ENCODE peak calls at places on chromosomes 3 and 15, in eight cellular contexts. K, L, R, V, O, Q, F and Y are unnamed samples.

GRCh38 chr15:44327578-44327977 is 39.1 kb downstream of the GOLM2 start:
- DNase-seq in K (no peak), L (no peak), R (no peak), V (no peak), O (no peak), Q (no peak), F (no peak), Y (no peak)

GRCh38 chr3:139310474-139310933 is 33.3 kb upstream of the MRPS22 start:
- DNase-seq in K (no peak), L (peak; percentile 86), R (no peak), V (no peak), O (peak; percentile 96), Q (no peak), F (no peak), Y (no peak)

GRCh38 chr3:159859424-159859823 is 129.2 kb upstream of the IL12A start:
- DNase-seq in K (no peak), L (no peak), R (no peak), V (no peak), O (no peak), Q (no peak), F (peak; percentile 77), Y (no peak)

GRCh38 chr3:179146911-179147570 is 1.1 kb upstream of the PIK3CA start:
- DNase-seq in K (peak; percentile 69), L (peak; percentile 50), R (no peak), V (peak; percentile 32), O (peak; percentile 84), Q (peak; percentile 36), F (peak; percentile 70), Y (peak; percentile 79)

GRCh38 chr15:64894395-64895056 is 17.2 kb upstream of the ANKDD1A start:
- DNase-seq in K (no peak), L (no peak), R (no peak), V (no peak), O (no peak), Q (peak; percentile 67), F (no peak), Y (peak; percentile 59)

GRCh38 chr3:139585820-139586219 is 46.3 kb upstream of the RBP1 start:
- DNase-seq in K (no peak), L (no peak), R (no peak), V (no peak), O (no peak), Q (no peak), F (no peak), Y (no peak)

GRCh38 chr3:43742935-43743334 is 52.2 kb downstream of the ABHD5 start:
- DNase-seq in K (no peak), L (no peak), R (no peak), V (no peak), O (no peak), Q (no peak), F (no peak), Y (no peak)

GRCh38 chr3:123773681-123774431 is 110.3 kb downstream of the MYLK start:
- DNase-seq in K (no peak), L (no peak), R (peak; percentile 83), V (no peak), O (peak; percentile 85), Q (no peak), F (no peak), Y (no peak)

GRCh38 chr3:172159962-172160538 is 120.7 kb downstream of the FNDC3B start:
- DNase-seq in K (no peak), L (no peak), R (peak; percentile 89), V (peak; percentile 42), O (no peak), Q (no peak), F (no peak), Y (no peak)

GRCh38 chr15:68205949-68206539 is 912 bp upstream of the CALML4 start:
- DNase-seq in K (no peak), L (no peak), R (no peak), V (peak; percentile 37), O (no peak), Q (no peak), F (no peak), Y (no peak)

GRCh38 chr15:92421980-92422379 is 28.3 kb downstream of the ST8SIA2 start:
- DNase-seq in K (no peak), L (no peak), R (no peak), V (no peak), O (no peak), Q (no peak), F (no peak), Y (no peak)

GRCh38 chr3:169699536-169700050 is 36.1 kb upstream of the MECOM start:
- DNase-seq in K (peak; percentile 42), L (no peak), R (no peak), V (peak; percentile 91), O (no peak), Q (no peak), F (no peak), Y (no peak)

GRCh38 chr3:23885210-23885609 is 31.6 kb downstream of the NKIRAS1 start:
- DNase-seq in K (no peak), L (no peak), R (no peak), V (no peak), O (no peak), Q (no peak), F (no peak), Y (no peak)

GRCh38 chr3:135944831-135945230 is 20.7 kb upstream of the PPP2R3A start:
- DNase-seq in K (no peak), L (no peak), R (no peak), V (no peak), O (no peak), Q (no peak), F (no peak), Y (no peak)

GRCh38 chr3:37973250-37974054 is 17.1 kb upstream of the VILL start:
- DNase-seq in K (peak; percentile 88), L (no peak), R (no peak), V (no peak), O (no peak), Q (no peak), F (no peak), Y (no peak)

GRCh38 chr15:77966540-77967290 is 110.8 kb downstream of the TBC1D2B start:
- DNase-seq in K (peak; percentile 71), L (peak; percentile 38), R (no peak), V (no peak), O (peak; percentile 47), Q (peak; percentile 65), F (no peak), Y (peak; percentile 70)

GRCh38 chr3:25589783-25590258 is 74.9 kb downstream of the TOP2B start:
- DNase-seq in K (no peak), L (no peak), R (no peak), V (peak; percentile 26), O (no peak), Q (no peak), F (no peak), Y (no peak)

GRCh38 chr15:95025924-95026728 is 794.8 kb downstream of the MCTP2 start:
- DNase-seq in K (no peak), L (peak; percentile 58), R (peak; percentile 78), V (peak; percentile 49), O (peak; percentile 47), Q (no peak), F (no peak), Y (peak; percentile 26)

GRCh38 chr3:31841515-31841914 is 139.5 kb downstream of the OSBPL10 start:
- DNase-seq in K (no peak), L (no peak), R (no peak), V (no peak), O (no peak), Q (no peak), F (no peak), Y (no peak)

GRCh38 chr3:44870375-44871061 is 3.9 kb upstream of the TGM4 start:
- DNase-seq in K (no peak), L (no peak), R (no peak), V (no peak), O (no peak), Q (no peak), F (no peak), Y (peak; percentile 79)

GRCh38 chr3:194259982-194260856 is 90.9 kb downstream of the CPN2 start:
- DNase-seq in K (no peak), L (no peak), R (no peak), V (no peak), O (no peak), Q (no peak), F (no peak), Y (no peak)

GRCh38 chr15:50071551-50072258 is 47.3 kb downstream of the ATP8B4 start:
- DNase-seq in K (no peak), L (no peak), R (no peak), V (no peak), O (no peak), Q (no peak), F (no peak), Y (no peak)

GRCh38 chr15:36778516-36778915 is 199.1 kb downstream of the CDIN1 start:
- DNase-seq in K (no peak), L (no peak), R (no peak), V (no peak), O (no peak), Q (no peak), F (no peak), Y (no peak)

GRCh38 chr15:88604972-88605506 is 16.1 kb upstream of the AEN start:
- DNase-seq in K (peak; percentile 49), L (no peak), R (no peak), V (no peak), O (no peak), Q (no peak), F (no peak), Y (peak; percentile 59)

GRCh38 chr15:31020542-31020941 is 29.1 kb upstream of the MTMR10 start:
- DNase-seq in K (no peak), L (no peak), R (no peak), V (no peak), O (no peak), Q (no peak), F (no peak), Y (no peak)

GRCh38 chr3:196792771-196793170 is 53.1 kb downstream of the PAK2 start:
- DNase-seq in K (no peak), L (peak; percentile 31), R (no peak), V (no peak), O (no peak), Q (no peak), F (no peak), Y (no peak)

GRCh38 chr3:59138966-59139365 is 89.1 kb upstream of the CFAP20DC start:
- DNase-seq in K (no peak), L (no peak), R (no peak), V (no peak), O (no peak), Q (no peak), F (no peak), Y (no peak)

GRCh38 chr3:54127499-54128056 is 5.2 kb downstream of the CACNA2D3 start:
- DNase-seq in K (no peak), L (no peak), R (no peak), V (no peak), O (no peak), Q (no peak), F (no peak), Y (no peak)

GRCh38 chr15:36358094-36358961 is 221.1 kb upstream of the CDIN1 start:
- DNase-seq in K (no peak), L (peak; percentile 62), R (no peak), V (no peak), O (no peak), Q (no peak), F (no peak), Y (no peak)

GRCh38 chr15:63449711-63450110 is 54.7 kb upstream of the USP3 start:
- DNase-seq in K (no peak), L (no peak), R (no peak), V (no peak), O (no peak), Q (no peak), F (no peak), Y (peak; percentile 8)

GRCh38 chr3:23203651-23204111 is 554 bp downstream of the UBE2E2 start:
- DNase-seq in K (peak; percentile 20), L (no peak), R (peak; percentile 71), V (peak; percentile 49), O (peak; percentile 20), Q (peak; percentile 4), F (peak; percentile 4), Y (peak; percentile 20)